ENCODE peak calls at places on chromosome 17, in nine cellular contexts. H, F, U, J, T, D, P, S and Y are unnamed samples.

GRCh38 chr17:32604966-32605365 is 118.2 kb downstream of the CDK5R1 start:
- DNase-seq in D (no peak), S (no peak), T (no peak), J (no peak), U (no peak), H (no peak), P (no peak), F (no peak), Y (no peak)

GRCh38 chr17:7716299-7716886 is 1.2 kb upstream of the DNAH2 start:
- DNase-seq in S (no peak), U (no peak), P (no peak), H (no peak), T (no peak), J (no peak), D (no peak), F (no peak), Y (no peak)

GRCh38 chr17:4465786-4466185 is 32.0 kb downstream of the SPNS3 start:
- DNase-seq in J (no peak), H (no peak), S (no peak), U (no peak), D (no peak), P (no peak), F (no peak), T (no peak), Y (no peak)

GRCh38 chr17:77783991-77784820 is 174.3 kb upstream of the TNRC6C start:
- DNase-seq in S (no peak), P (no peak), T (no peak), F (no peak), J (peak; percentile 75), U (peak; percentile 66), D (peak; percentile 56), H (no peak), Y (no peak)

GRCh38 chr17:59684967-59685366 is 22.3 kb downstream of the PTRH2 start:
- DNase-seq in H (no peak), F (no peak), P (no peak), S (no peak), U (no peak), T (no peak), J (no peak), D (no peak), Y (no peak)

GRCh38 chr17:27269201-27269600 is 24.7 kb upstream of the WSB1 start:
- DNase-seq in H (no peak), P (no peak), S (no peak), F (no peak), D (no peak), T (no peak), U (no peak), J (no peak), Y (no peak)

GRCh38 chr17:14428640-14429029 is 127.8 kb downstream of the HS3ST3B1 start:
- DNase-seq in P (no peak), T (no peak), S (no peak), F (no peak), H (no peak), U (peak; percentile 51), D (no peak), J (peak; percentile 13), Y (no peak)

GRCh38 chr17:42363767-42364585 is 24.3 kb downstream of the STAT3 start:
- DNase-seq in S (no peak), F (no peak), J (no peak), D (no peak), T (no peak), P (no peak), U (no peak), H (peak; percentile 56), Y (no peak)

GRCh38 chr17:14622622-14623101 is 321.8 kb downstream of the HS3ST3B1 start:
- DNase-seq in F (no peak), H (no peak), J (no peak), S (no peak), P (no peak), U (no peak), T (peak; percentile 33), D (no peak), Y (no peak)

GRCh38 chr17:73231363-73231762 is 30.3 kb downstream of the CPSF4L start:
- DNase-seq in T (peak; percentile 38), D (no peak), H (peak; percentile 17), F (no peak), U (no peak), J (no peak), S (no peak), P (no peak), Y (no peak)

GRCh38 chr17:8484465-8484864 is 48.8 kb downstream of the NDEL1 start:
- DNase-seq in D (no peak), U (no peak), H (no peak), S (no peak), T (no peak), F (no peak), J (no peak), P (no peak), Y (no peak)

GRCh38 chr17:66717680-66718079 is 117.2 kb upstream of the CACNG5 start:
- DNase-seq in F (no peak), H (no peak), U (no peak), D (peak; percentile 52), P (no peak), T (no peak), S (no peak), J (no peak), Y (peak; percentile 23)

GRCh38 chr17:31869797-31870568 is 10.9 kb upstream of the COPRS start:
- DNase-seq in S (no peak), F (no peak), P (no peak), T (no peak), H (no peak), D (no peak), J (no peak), U (no peak), Y (no peak)

GRCh38 chr17:19238167-19238505 is 970 bp downstream of the EPN2 start:
- DNase-seq in T (peak; percentile 61), H (no peak), F (peak; percentile 55), J (no peak), P (no peak), D (peak; percentile 45), U (no peak), S (no peak), Y (peak; percentile 27)

GRCh38 chr17:79996291-79996690 is 39.4 kb downstream of the TBC1D16 start:
- DNase-seq in J (no peak), P (no peak), H (no peak), D (no peak), U (no peak), S (no peak), T (no peak), F (no peak), Y (no peak)

GRCh38 chr17:11986939-11987329 is 10.3 kb downstream of the ZNF18 start:
- DNase-seq in T (peak; percentile 62), U (no peak), P (no peak), J (no peak), S (no peak), F (no peak), D (no peak), H (peak; percentile 18), Y (peak; percentile 19)

GRCh38 chr17:62966426-62967110 is 533 bp downstream of the TANC2 start:
- DNase-seq in F (peak; percentile 64), D (no peak), J (peak; percentile 69), T (peak; percentile 31), U (peak; percentile 45), S (no peak), P (no peak), H (peak; percentile 38), Y (no peak)

GRCh38 chr17:51461578-51462004 is 201.2 kb downstream of the UTP18 start:
- DNase-seq in P (no peak), T (peak; percentile 73), U (peak; percentile 64), F (peak; percentile 54), S (peak; percentile 64), H (peak; percentile 32), J (peak; percentile 41), D (peak; percentile 62), Y (peak; percentile 69)

GRCh38 chr17:80773243-80773991 is 218.2 kb upstream of the CHMP6 start:
- DNase-seq in U (no peak), H (no peak), J (no peak), D (no peak), S (peak; percentile 29), P (no peak), T (peak; percentile 19), F (no peak), Y (no peak)

GRCh38 chr17:27578718-27579085 is 52.3 kb upstream of the LGALS9 start:
- DNase-seq in T (no peak), D (peak; percentile 84), H (no peak), J (no peak), U (peak; percentile 46), F (no peak), S (no peak), P (no peak), Y (no peak)

GRCh38 chr17:35668807-35669206 is 62.6 kb upstream of the RASL10B start:
- DNase-seq in U (no peak), F (no peak), D (no peak), P (no peak), S (no peak), T (no peak), H (no peak), J (no peak), Y (no peak)

GRCh38 chr17:60141111-60142018 is 8.4 kb upstream of the CA4 start:
- DNase-seq in P (no peak), F (peak; percentile 89), U (no peak), S (no peak), D (no peak), H (peak; percentile 24), T (no peak), J (no peak), Y (peak; percentile 53)

GRCh38 chr17:80023261-80024205 is 12.1 kb downstream of the TBC1D16 start:
- DNase-seq in F (no peak), T (no peak), D (no peak), H (no peak), U (no peak), J (no peak), S (no peak), P (no peak), Y (no peak)

GRCh38 chr17:17835415-17836249 is 1.2 kb downstream of the SREBF1 start:
- DNase-seq in D (no peak), S (no peak), J (no peak), P (no peak), T (no peak), H (no peak), F (no peak), U (no peak), Y (no peak)

GRCh38 chr17:49992191-49992932 is 2.7 kb downstream of the DLX3 start:
- DNase-seq in J (no peak), D (peak; percentile 12), F (no peak), U (no peak), T (peak; percentile 2), S (no peak), P (no peak), H (no peak), Y (no peak)

GRCh38 chr17:28957992-28958355 is 6.7 kb upstream of the PHF12 start:
- DNase-seq in S (no peak), P (no peak), D (no peak), H (no peak), F (no peak), J (no peak), T (no peak), U (no peak), Y (no peak)

GRCh38 chr17:8007836-8008235 is 5.4 kb downstream of the GUCY2D start:
- DNase-seq in P (no peak), J (no peak), D (no peak), U (no peak), T (no peak), H (no peak), F (no peak), S (no peak), Y (no peak)

GRCh38 chr17:20127660-20128413 is 118.7 kb downstream of the SPECC1 start:
- DNase-seq in F (no peak), S (no peak), T (peak; percentile 31), P (no peak), H (no peak), U (no peak), J (no peak), D (no peak), Y (no peak)

GRCh38 chr17:43517615-43518386 is 28.3 kb downstream of the ETV4 start:
- DNase-seq in J (no peak), U (no peak), F (no peak), T (peak; percentile 72), P (no peak), D (peak; percentile 73), S (no peak), H (peak; percentile 76), Y (no peak)

GRCh38 chr17:81349397-81350319 is 45.6 kb upstream of the BAHCC1 start:
- DNase-seq in P (no peak), J (no peak), T (no peak), D (no peak), F (no peak), S (no peak), H (no peak), U (no peak), Y (no peak)

GRCh38 chr17:47694018-47694817 is at the start of gene TBKBP1:
- DNase-seq in P (peak; percentile 78), F (no peak), H (no peak), J (peak; percentile 61), T (peak; percentile 77), U (peak; percentile 50), S (peak; percentile 43), D (peak; percentile 67), Y (peak; percentile 73)